ENCODE peak calls at places on chromosomes 5 and 9, in nine cellular contexts. O is PC-3, Q is neural progenitor cell, S is hepatocyte, Y is OCI-LY7, N is MM.1S, T is SK-N-SH, X is GM23338, I is HCT116. K is an unnamed sample. For H3K4me1, the result is how much of the 10 kb centered on the place peaks cover.

GRCh38 chr5:143886621-143887301 is 74.8 kb downstream of the HMHB1 start:
- DNase-seq in T (peak), X (no peak), S (no peak), I (no peak), N (no peak), Y (no peak), Q (no peak), O (no peak), K (peak)

GRCh38 chr5:56656816-56657740 is 158.3 kb upstream of the MAP3K1 start:
- DNase-seq in O (peak), I (no peak), Q (no peak), S (no peak), X (no peak), T (no peak), N (no peak), Y (no peak), K (no peak)

GRCh38 chr9:73023025-73023541 is 70.2 kb upstream of the ALDH1A1 start:
- DNase-seq in N (peak), X (peak), S (peak), I (peak), Y (peak), O (peak), Q (peak), T (peak), K (peak)

GRCh38 chr5:149452665-149453617 is 73.8 kb upstream of the IL17B start:
- DNase-seq in N (no peak), X (peak), S (peak), Y (no peak), Q (peak), I (no peak), O (peak), T (no peak), K (peak)

GRCh38 chr9:21690561-21690960 is 111.9 kb upstream of the MTAP start:
- DNase-seq in I (no peak), X (no peak), Q (no peak), O (no peak), N (no peak), S (no peak), T (no peak), Y (no peak), K (peak)

GRCh38 chr5:135185461-135186075 is 151.5 kb upstream of the PITX1 start:
- DNase-seq in S (peak), X (peak), Q (no peak), N (no peak), Y (no peak), T (no peak), O (no peak), I (no peak), K (peak)

GRCh38 chr5:35194636-35195471 is 35.4 kb downstream of the PRLR start:
- DNase-seq in O (no peak), I (no peak), Q (no peak), X (no peak), T (no peak), S (peak), N (peak), Y (peak), K (no peak)

GRCh38 chr9:17401858-17402257 is 177.0 kb upstream of the SH3GL2 start:
- DNase-seq in I (no peak), S (no peak), Q (no peak), X (no peak), O (peak), N (no peak), Y (no peak), T (no peak), K (no peak)

GRCh38 chr5:129460121-129460950 is at the start of gene ADAMTS19:
- DNase-seq in X (peak), T (peak), Q (peak), Y (no peak), I (no peak), O (peak), N (peak), S (peak), K (peak)

GRCh38 chr5:82163459-82164108 is 114.6 kb downstream of the RPS23 start:
- DNase-seq in S (no peak), T (no peak), I (no peak), O (peak), Y (no peak), Q (no peak), N (no peak), X (no peak), K (peak)

GRCh38 chr5:147515269-147515668 is 5.4 kb upstream of the DPYSL3 start:
- DNase-seq in N (no peak), Q (peak), O (no peak), T (no peak), Y (no peak), X (no peak), S (no peak), I (no peak), K (no peak)

GRCh38 chr5:42654645-42655044 is 102.0 kb upstream of the CCDC152 start:
- DNase-seq in I (no peak), N (no peak), O (no peak), Q (no peak), X (no peak), S (no peak), T (no peak), Y (no peak), K (no peak)

GRCh38 chr9:134320916-134321570 is 5.2 kb upstream of the RXRA start:
- DNase-seq in N (no peak), X (no peak), Y (no peak), O (no peak), S (peak), T (no peak), Q (peak), I (no peak), K (no peak)

GRCh38 chr9:88733651-88734470 is 198.9 kb downstream of the NXNL2 start:
- DNase-seq in O (no peak), Q (no peak), N (no peak), S (no peak), T (no peak), X (no peak), Y (no peak), I (no peak), K (peak)

GRCh38 chr5:172162348-172162747 is 25.7 kb downstream of the STK10 start:
- DNase-seq in O (peak), Y (no peak), N (no peak), Q (peak), X (no peak), T (no peak), S (no peak), I (no peak), K (peak)

GRCh38 chr9:69771775-69772418 is 12.1 kb upstream of the PTAR1 start:
- DNase-seq in O (peak), Y (no peak), N (no peak), S (no peak), Q (no peak), T (no peak), I (no peak), X (no peak), K (peak)

GRCh38 chr5:159826351-159827222 is 89.7 kb upstream of the ADRA1B start:
- DNase-seq in T (no peak), N (peak), I (peak), X (no peak), O (peak), Q (no peak), Y (peak), S (peak), K (peak)

GRCh38 chr9:16121593-16121992 is 568.8 kb downstream of the CCDC171 start:
- DNase-seq in X (no peak), I (no peak), T (peak), N (no peak), O (peak), Q (no peak), Y (no peak), S (no peak), K (peak)

GRCh38 chr5:116507051-116507537 is 67.5 kb downstream of the SEMA6A start:
- DNase-seq in S (no peak), Q (no peak), I (no peak), O (no peak), X (no peak), Y (no peak), N (no peak), T (no peak), K (peak)

GRCh38 chr5:8340261-8340660 is 471.3 kb downstream of the MTRR start:
- DNase-seq in Q (no peak), O (peak), I (no peak), Y (no peak), N (no peak), T (no peak), S (no peak), X (no peak), K (no peak)

GRCh38 chr5:32388429-32389111 is 56.0 kb downstream of the ZFR start:
- DNase-seq in O (peak), Y (no peak), T (no peak), X (no peak), Q (no peak), I (no peak), N (no peak), S (no peak), K (peak)

GRCh38 chr5:162256711-162257110 is 189.1 kb downstream of the GABRG2 start:
- DNase-seq in T (no peak), Y (no peak), X (peak), N (no peak), I (no peak), S (no peak), Q (peak), O (no peak), K (no peak)

GRCh38 chr9:2291980-2292704 is 277.0 kb downstream of the SMARCA2 start:
- DNase-seq in I (no peak), X (no peak), T (no peak), N (no peak), O (peak), Q (no peak), S (peak), Y (no peak), K (peak)

GRCh38 chr5:37604290-37604689 is 225.2 kb downstream of the WDR70 start:
- DNase-seq in N (no peak), T (no peak), Y (no peak), Q (no peak), I (no peak), X (no peak), O (no peak), S (no peak), K (no peak)

GRCh38 chr5:90983148-90983547 is 400.0 kb downstream of the ARRDC3 start:
- DNase-seq in Q (no peak), Y (no peak), X (no peak), T (peak), S (peak), O (peak), I (no peak), N (no peak), K (peak)

GRCh38 chr5:73417307-73418035 is 31.1 kb downstream of the FOXD1 start:
- DNase-seq in S (no peak), T (no peak), Q (no peak), Y (no peak), N (no peak), O (no peak), X (no peak), I (no peak), K (peak)

GRCh38 chr9:107905313-107906027 is 415.9 kb upstream of the KLF4 start:
- DNase-seq in N (no peak), O (no peak), Y (no peak), X (no peak), I (no peak), T (no peak), S (no peak), Q (no peak), K (no peak)

GRCh38 chr5:82735160-82735789 is 341.9 kb downstream of the TMEM167A start:
- DNase-seq in O (peak), Q (no peak), T (no peak), Y (no peak), S (peak), I (peak), X (no peak), N (no peak), K (no peak)

GRCh38 chr5:148910686-148911361 is 84.4 kb downstream of the ADRB2 start:
- DNase-seq in S (no peak), O (peak), I (peak), X (no peak), Q (no peak), Y (no peak), N (no peak), T (no peak), K (peak)

GRCh38 chr5:157855404-157855994 is 3.4 kb downstream of the CLINT1 start:
- DNase-seq in S (peak), Y (peak), I (peak), X (peak), Q (peak), O (peak), T (peak), N (no peak), K (peak)

GRCh38 chr9:111481885-111482636 is 2.1 kb downstream of the ECPAS start:
- DNase-seq in Y (peak), X (peak), O (peak), T (no peak), Q (no peak), I (no peak), N (no peak), S (peak), K (peak)

GRCh38 chr9:96478829-96479371 is 28.9 kb downstream of the HABP4 start:
- DNase-seq in N (no peak), O (no peak), I (no peak), T (no peak), Q (no peak), Y (no peak), S (no peak), X (no peak), K (peak)

GRCh38 chr5:67178085-67178484 is 18.5 kb downstream of the CD180 start:
- DNase-seq in O (peak), I (no peak), T (peak), X (no peak), Q (no peak), S (no peak), Y (no peak), N (no peak), K (peak)

GRCh38 chr5:81165493-81166119 is 67.5 kb upstream of the CKMT2 start:
- DNase-seq in Q (peak), N (peak), O (peak), S (peak), X (peak), Y (peak), T (peak), I (peak), K (peak)

GRCh38 chr5:84113246-84114118 is 271.2 kb downstream of the EDIL3 start:
- DNase-seq in S (no peak), N (no peak), I (peak), T (no peak), O (no peak), X (peak), Y (no peak), Q (peak), K (peak)

GRCh38 chr9:98214811-98215210 is 22.4 kb upstream of the CORO2A start:
- DNase-seq in T (no peak), Q (no peak), O (no peak), Y (no peak), I (no peak), S (no peak), X (no peak), N (no peak), K (no peak)

GRCh38 chr9:107439991-107440456 is 49.5 kb downstream of the KLF4 start:
- DNase-seq in S (peak), T (no peak), O (no peak), X (no peak), Y (no peak), I (no peak), N (no peak), Q (peak), K (no peak)

GRCh38 chr5:172868436-172868923 is 34.4 kb downstream of the ERGIC1 start:
- DNase-seq in Y (no peak), S (no peak), I (peak), O (peak), Q (no peak), N (no peak), T (no peak), X (no peak), K (peak)

GRCh38 chr9:76176176-76176575 is 218.1 kb downstream of the RFK start:
- DNase-seq in N (no peak), X (no peak), Y (no peak), O (no peak), S (no peak), Q (no peak), T (no peak), I (no peak), K (no peak)

GRCh38 chr9:135492886-135493669 is 7.4 kb upstream of the MRPS2 start:
- DNase-seq in S (no peak), Q (no peak), T (no peak), N (no peak), Y (no peak), O (no peak), X (no peak), I (no peak), K (no peak)
- H3K27ac ChIP-seq in S (no peak), Q (no peak), T (no peak), N (no peak), Y (no peak), O (no peak), X (no peak), I (no peak), K (no peak)

GRCh38 chr5:74626386-74627222 is 13.9 kb downstream of the ENC1 start:
- DNase-seq in X (no peak), Y (no peak), N (no peak), T (no peak), Q (no peak), S (no peak), O (no peak), I (no peak), K (no peak)
- H3K4me1 ChIP-seq in X (under half), Y (under half), N (under half), T (under half), Q (half or more), S (under half), O (under half), I (half or more), K (under half)

GRCh38 chr5:14240366-14240765 is 97.2 kb downstream of the TRIO start:
- DNase-seq in N (no peak), O (no peak), T (peak), Q (no peak), X (no peak), I (no peak), Y (no peak), S (no peak), K (peak)
- TF ChIP-seq EZH2phosphoT487 in N (no peak), O (no peak), T (no peak), Q (no peak), X (no peak), I (no peak), Y (no peak), S (no peak), K (no peak)

GRCh38 chr9:36207016-36207415 is 16.3 kb downstream of the CLTA start:
- DNase-seq in T (no peak), X (no peak), N (no peak), Y (no peak), S (no peak), Q (no peak), O (no peak), I (no peak), K (peak)
- H3K27ac ChIP-seq in T (peak), X (no peak), N (no peak), Y (no peak), S (no peak), Q (no peak), O (peak), I (no peak), K (peak)